ENCODE peak calls at places on chromosome 16, in ten cellular contexts. D, T, F, M, L, Y, H, Z, X and P are unnamed samples. For H3K27me3, the result is how much of the 10 kb centered on the place peaks cover.

GRCh38 chr16:19879241-19879792 is 5.3 kb downstream of the GPRC5B start:
- DNase-seq in F (peak), Z (no peak), X (no peak), D (no peak), M (no peak), Y (no peak), H (peak), T (no peak), L (no peak), P (peak)

GRCh38 chr16:82949016-82949415 is 322.2 kb downstream of the CDH13 start:
- DNase-seq in Y (no peak), T (no peak), X (no peak), Z (no peak), F (no peak), M (no peak), L (no peak), D (no peak), H (no peak), P (no peak)

GRCh38 chr16:87740909-87741424 is 24.8 kb downstream of the KLHDC4 start:
- DNase-seq in F (peak), Y (no peak), X (no peak), H (peak), M (no peak), L (no peak), Z (no peak), D (no peak), T (no peak), P (no peak)

GRCh38 chr16:83953796-83954576 is 946 bp downstream of the OSGIN1 start:
- DNase-seq in M (no peak), H (peak), F (no peak), T (no peak), Z (peak), X (no peak), L (no peak), Y (no peak), D (peak), P (peak)

GRCh38 chr16:73713817-73714495 is 582.7 kb upstream of the PSMD7 start:
- DNase-seq in L (no peak), T (peak), F (no peak), Z (peak), D (peak), M (peak), H (peak), X (no peak), Y (no peak), P (peak)

GRCh38 chr16:70395345-70395901 is 43.5 kb downstream of the ST3GAL2 start:
- DNase-seq in L (peak), T (no peak), X (no peak), Z (peak), M (peak), D (peak), H (peak), F (peak), Y (peak), P (peak)

GRCh38 chr16:27179500-27180072 is 23.7 kb upstream of the KDM8 start:
- DNase-seq in H (peak), X (peak), D (peak), Z (peak), T (peak), F (peak), L (peak), M (peak), Y (peak), P (peak)

GRCh38 chr16:77540656-77541055 is 105.8 kb upstream of the ADAMTS18 start:
- DNase-seq in H (no peak), X (no peak), L (no peak), T (peak), F (no peak), M (no peak), D (no peak), Y (no peak), Z (no peak), P (no peak)

GRCh38 chr16:10984509-10984908 is 40.1 kb downstream of the CLEC16A start:
- DNase-seq in T (no peak), Y (no peak), Z (no peak), D (no peak), L (no peak), H (peak), M (no peak), F (no peak), X (no peak), P (peak)

GRCh38 chr16:82439678-82440293 is 187.0 kb upstream of the CDH13 start:
- DNase-seq in Y (no peak), L (no peak), M (no peak), T (no peak), H (peak), Z (no peak), D (peak), F (no peak), X (no peak), P (peak)

GRCh38 chr16:19746561-19746960 is 28.5 kb downstream of the IQCK start:
- DNase-seq in F (no peak), Z (no peak), T (no peak), X (no peak), M (no peak), D (no peak), H (no peak), Y (no peak), L (no peak), P (no peak)

GRCh38 chr16:73171380-73171779 is 123.5 kb upstream of the ZFHX3 start:
- DNase-seq in X (no peak), F (no peak), Y (no peak), D (peak), M (peak), H (no peak), T (no peak), L (no peak), Z (no peak), P (no peak)

GRCh38 chr16:4488486-4488967 is 12.3 kb downstream of the HMOX2 start:
- DNase-seq in L (peak), X (no peak), F (no peak), Y (no peak), M (no peak), H (peak), T (no peak), D (no peak), Z (no peak), P (no peak)

GRCh38 chr16:5633845-5634440 is 536.3 kb upstream of the EEF2KMT start:
- DNase-seq in Z (no peak), L (no peak), T (no peak), D (peak), F (no peak), H (peak), M (no peak), X (no peak), Y (no peak), P (peak)

GRCh38 chr16:9434659-9435058 is 343.2 kb downstream of the HAPSTR1 start:
- DNase-seq in M (no peak), Y (no peak), X (no peak), F (no peak), Z (no peak), T (no peak), D (no peak), L (no peak), H (no peak), P (no peak)

GRCh38 chr16:9428355-9429005 is 337.0 kb downstream of the HAPSTR1 start:
- DNase-seq in F (no peak), D (no peak), M (no peak), X (no peak), L (no peak), Y (no peak), Z (no peak), H (no peak), T (peak), P (no peak)

DNA sequence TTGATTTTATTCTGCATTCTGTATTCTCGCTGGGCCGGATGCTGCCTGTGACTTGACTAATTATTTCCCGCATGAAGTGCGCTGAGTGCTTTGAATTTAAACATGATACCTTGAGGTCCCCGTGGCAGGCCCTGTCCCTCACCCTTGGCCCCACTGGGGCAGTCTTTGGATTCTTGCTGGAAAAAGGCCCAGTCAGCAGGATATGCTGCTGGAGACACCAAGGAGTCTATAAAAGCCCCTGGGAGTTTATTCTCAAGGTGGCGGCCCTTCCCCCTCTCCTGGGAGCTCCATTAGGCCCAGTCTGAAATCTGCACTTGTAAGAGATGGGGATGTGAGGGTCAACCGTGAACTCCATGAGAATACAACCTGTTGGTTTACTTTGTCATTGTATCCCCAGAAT is 338.5 kb downstream of the HAPSTR1 start:
- DNase-seq in T (peak), Y (no peak), F (no peak), Z (no peak), X (no peak), D (no peak), H (no peak), L (no peak), M (no peak), P (no peak)
- H3K27me3 ChIP-seq in T (under half), Y (under half), F (under half), Z (under half), X (under half), D (under half), H (under half), L (under half), M (under half), P (under half)

DNA sequence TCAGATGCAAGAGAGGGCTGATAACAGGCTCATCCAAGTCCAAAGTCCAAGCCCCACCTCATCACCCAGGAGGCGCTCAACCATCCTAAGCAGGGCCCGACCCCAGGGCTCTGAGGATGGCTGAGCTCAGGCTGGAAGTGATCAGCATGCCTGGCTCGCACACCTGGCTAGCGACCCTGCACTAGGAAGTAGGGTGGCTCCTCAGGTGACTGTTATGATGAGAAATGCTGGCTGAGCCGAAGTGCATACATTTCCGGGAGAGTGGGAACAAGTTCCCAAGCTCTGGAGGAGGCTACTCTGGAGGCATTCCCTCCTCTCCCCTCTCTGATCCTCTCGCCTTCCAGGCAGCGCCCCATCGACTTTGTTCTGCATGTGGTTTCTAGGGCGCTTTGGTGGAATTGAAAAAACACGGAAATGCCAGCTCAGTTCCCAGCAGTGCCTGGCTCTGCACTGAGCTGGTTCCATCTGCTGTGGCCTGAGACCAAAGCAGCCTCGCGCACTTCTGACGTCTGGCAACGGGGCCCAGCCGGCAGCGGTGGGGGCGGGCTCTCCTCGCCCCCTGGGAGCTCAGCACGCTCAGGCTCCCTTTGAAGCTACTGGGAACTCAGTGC is 130.3 kb downstream of the IRF8 start:
- DNase-seq in T (no peak), Y (no peak), H (peak), D (peak), X (peak), M (peak), F (peak), Z (no peak), L (no peak), P (peak)
- H3K27me3 ChIP-seq in T (under half), Y (under half), H (half or more), D (half or more), X (under half), M (under half), F (half or more), Z (under half), L (under half), P (under half)

DNA sequence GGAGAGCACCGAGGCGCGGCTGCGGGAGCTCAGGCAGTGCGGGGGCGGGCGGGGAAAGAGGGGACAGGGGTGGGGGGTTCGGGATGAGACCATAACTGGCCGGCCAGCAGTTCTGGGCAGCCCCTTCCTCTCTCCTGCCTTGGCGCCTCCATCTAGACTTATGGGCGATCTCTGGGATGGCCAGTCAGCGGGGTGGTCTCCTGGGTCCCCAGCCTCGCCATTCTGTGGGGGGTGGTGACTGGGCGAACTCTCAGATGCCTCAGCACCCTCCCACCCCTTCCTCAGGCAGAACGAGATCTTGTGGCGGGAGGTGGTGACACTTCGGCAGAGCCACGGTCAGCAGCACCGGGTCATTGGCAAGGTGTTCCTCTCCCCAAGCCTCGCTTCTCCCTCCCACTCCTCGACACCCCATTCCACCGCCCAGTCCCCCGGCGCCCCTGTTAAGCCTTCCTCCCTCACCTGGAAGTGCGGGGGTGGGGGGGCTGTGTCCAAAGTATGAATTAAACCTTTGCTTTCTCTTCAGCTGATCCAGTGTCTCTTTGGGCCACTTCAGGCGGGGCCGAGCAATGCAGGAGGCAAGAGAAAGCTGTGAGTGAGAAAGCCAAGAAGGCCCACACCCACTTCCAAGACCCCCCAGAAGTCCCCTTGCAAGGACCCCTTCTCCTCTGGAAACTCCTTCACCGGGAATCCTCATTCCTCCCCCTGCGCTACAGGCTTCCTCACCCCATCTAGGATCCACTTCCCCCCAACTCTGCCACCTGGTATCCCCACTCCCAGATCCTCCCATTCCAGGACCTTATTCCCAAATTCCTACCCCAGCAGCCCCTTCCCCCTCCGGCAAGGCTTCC is 1.7 kb downstream of the HSF4 start:
- DNase-seq in T (no peak), H (no peak), Z (no peak), M (no peak), L (no peak), F (no peak), X (no peak), D (no peak), Y (no peak), P (no peak)
- H3K27me3 ChIP-seq in T (under half), H (under half), Z (half or more), M (half or more), L (under half), F (under half), X (under half), D (under half), Y (half or more), P (half or more)

GRCh38 chr16:12217341-12217740 is 240.8 kb downstream of the SNX29 start:
- DNase-seq in F (no peak), D (no peak), Z (no peak), T (no peak), Y (no peak), H (no peak), M (no peak), L (no peak), X (no peak), P (no peak)
- H3K27me3 ChIP-seq in F (under half), D (under half), Z (under half), T (under half), Y (under half), H (under half), M (under half), L (under half), X (under half), P (under half)